ENCODE peak calls at places on chromosomes 3 and 15, in four cellular contexts. A, T, D and P are unnamed samples.

GRCh38 chr3:102791641-102792589 is 357.1 kb downstream of the ZPLD1 start:
- DNase-seq in A (no peak), T (no peak), D (no peak), P (no peak)

GRCh38 chr3:175679582-175679981 is 820.4 kb downstream of the NAALADL2 start:
- DNase-seq in A (no peak), T (no peak), D (no peak), P (no peak)

GRCh38 chr3:49161808-49162530 is 4.2 kb downstream of the CCDC71 start:
- DNase-seq in A (no peak), T (no peak), D (no peak), P (no peak)

GRCh38 chr3:130345487-130346079 is at the start of gene COL6A5:
- DNase-seq in A (no peak), T (no peak), D (no peak), P (peak; percentile 76)

GRCh38 chr3:18307529-18307928 is 117.6 kb downstream of the SATB1 start:
- DNase-seq in A (no peak), T (no peak), D (no peak), P (no peak)

GRCh38 chr3:29478671-29479070 is 197.8 kb downstream of the RBMS3 start:
- DNase-seq in A (no peak), T (no peak), D (no peak), P (no peak)

GRCh38 chr15:36642311-36642710 is 62.9 kb downstream of the CDIN1 start:
- DNase-seq in A (no peak), T (no peak), D (no peak), P (no peak)

GRCh38 chr3:46566040-46566631 is at the start of gene LRRC2:
- DNase-seq in A (peak; percentile 64), T (no peak), D (no peak), P (no peak)

GRCh38 chr3:186825294-186825821 is 17.2 kb upstream of the ADIPOQ start:
- DNase-seq in A (peak; percentile 57), T (peak; percentile 61), D (no peak), P (peak; percentile 87)

GRCh38 chr3:126540342-126540849 is 16.4 kb downstream of the CHST13 start:
- DNase-seq in A (peak; percentile 91), T (peak; percentile 71), D (no peak), P (peak; percentile 82)

GRCh38 chr3:10511809-10512494 is 6.6 kb upstream of the ATP2B2 start:
- DNase-seq in A (peak; percentile 33), T (peak; percentile 12), D (no peak), P (no peak)

GRCh38 chr3:46897829-46898320 is 20.4 kb downstream of the PTH1R start:
- DNase-seq in A (no peak), T (peak; percentile 33), D (no peak), P (peak; percentile 51)